ENCODE peak calls at places on chromosomes 7 and 10, in eight cellular contexts. G, W, E, U, P, O, M and I are unnamed samples.

GRCh38 chr7:2843711-2844152 is 376 bp downstream of the GNA12 start:
- DNase-seq in U (no peak), P (peak; percentile 75), G (no peak), W (no peak), E (no peak), O (no peak), M (peak; percentile 57), I (peak; percentile 91)

GRCh38 chr10:14740684-14741247 is 33.9 kb downstream of the FAM107B start:
- DNase-seq in W (no peak), M (no peak), O (no peak), P (no peak), E (no peak), U (no peak), G (no peak), I (no peak)

GRCh38 chr7:4631664-4632171 is 50.4 kb upstream of the FOXK1 start:
- DNase-seq in E (peak; percentile 56), P (peak; percentile 77), W (peak; percentile 87), M (peak; percentile 83), G (peak; percentile 52), O (peak; percentile 67), U (no peak), I (peak; percentile 65)

GRCh38 chr10:103155485-103156085 is 37.5 kb downstream of the NT5C2 start:
- DNase-seq in E (no peak), O (no peak), M (no peak), G (no peak), W (no peak), U (no peak), P (no peak), I (no peak)

GRCh38 chr7:833601-834258 is 1.5 kb downstream of the SUN1 start:
- DNase-seq in P (no peak), W (no peak), E (no peak), G (no peak), O (no peak), M (no peak), U (no peak), I (peak; percentile 48)

GRCh38 chr10:8346861-8347260 is 292.4 kb downstream of the GATA3 start:
- DNase-seq in U (no peak), G (no peak), E (no peak), M (no peak), P (no peak), O (no peak), W (no peak), I (no peak)

GRCh38 chr10:6300106-6300783 is 97.5 kb downstream of the PFKFB3 start:
- DNase-seq in P (no peak), O (no peak), W (peak; percentile 40), M (no peak), E (no peak), G (no peak), U (peak; percentile 77), I (no peak)

GRCh38 chr10:89490589-89491335 is 44.6 kb downstream of the SLC16A12 start:
- DNase-seq in G (no peak), M (no peak), O (no peak), E (no peak), U (no peak), W (no peak), P (no peak), I (no peak)

GRCh38 chr7:22129819-22130580 is 184.3 kb upstream of the CDCA7L start:
- DNase-seq in P (no peak), E (no peak), U (no peak), W (no peak), O (peak; percentile 60), G (no peak), M (no peak), I (no peak)

GRCh38 chr7:130982160-130982638 is 248.2 kb upstream of the KLF14 start:
- DNase-seq in E (no peak), W (peak; percentile 59), G (peak; percentile 5), M (no peak), P (no peak), O (no peak), U (no peak), I (no peak)

GRCh38 chr10:80051993-80052392 is 26.5 kb upstream of the TMEM254 start:
- DNase-seq in G (no peak), M (no peak), O (no peak), U (no peak), P (no peak), W (no peak), E (no peak), I (no peak)

GRCh38 chr7:80596933-80597517 is 41.4 kb upstream of the CD36 start:
- DNase-seq in O (no peak), U (no peak), M (no peak), W (no peak), E (no peak), P (no peak), G (no peak), I (no peak)

GRCh38 chr10:96281444-96282029 is 10.2 kb upstream of the BLNK start:
- DNase-seq in M (no peak), P (no peak), U (no peak), G (no peak), W (no peak), E (no peak), O (no peak), I (no peak)

GRCh38 chr10:101694674-101695403 is at the start of gene FBXW4:
- DNase-seq in W (peak; percentile 33), P (peak; percentile 81), G (peak; percentile 4), M (peak; percentile 69), O (peak; percentile 56), E (no peak), U (peak; percentile 61), I (peak; percentile 93)

GRCh38 chr7:43294080-43294630 is 181.7 kb downstream of the HECW1 start:
- DNase-seq in M (no peak), G (no peak), U (no peak), W (peak; percentile 86), P (no peak), E (no peak), O (no peak), I (no peak)